ENCODE peak calls at places on chromosomes 2 and 18, in eight cellular contexts. U is neural progenitor cell; J is sigmoid colon; K is RWPE2; V is activated CD8-positive, alpha-beta T cell treated with anti-CD3 and anti-CD28 coated beads for 36 hours; S is fibroblast of pulmonary artery; W is progenitor cell of endocrine pancreas; C is colonic mucosa. A is an unnamed sample.

GRCh38 chr2:39782591-39782990 is 3.5 kb upstream of the THUMPD2 start:
- DNase-seq in U (no peak), J (no peak), K (no peak), V (no peak), S (no peak), W (no peak), C (no peak), A (no peak)

GRCh38 chr2:113826346-113827285 is 63.3 kb upstream of the ACTR3 start:
- DNase-seq in U (peak), J (no peak), K (no peak), V (no peak), S (no peak), W (no peak), C (no peak), A (no peak)

GRCh38 chr2:149422991-149423338 is 92.6 kb downstream of the LYPD6 start:
- DNase-seq in U (no peak), J (no peak), K (no peak), V (no peak), S (no peak), W (no peak), C (no peak), A (no peak)

GRCh38 chr2:24231461-24231881 is 56.6 kb downstream of the FAM228A start:
- DNase-seq in U (no peak), J (no peak), K (no peak), V (no peak), S (peak), W (no peak), C (no peak), A (no peak)

GRCh38 chr2:46315103-46315890 is 18.1 kb downstream of the EPAS1 start:
- DNase-seq in U (no peak), J (peak), K (peak), V (peak), S (peak), W (no peak), C (peak), A (no peak)

GRCh38 chr2:224904390-224904789 is 137.9 kb downstream of the DOCK10 start:
- DNase-seq in U (no peak), J (no peak), K (no peak), V (no peak), S (peak), W (no peak), C (no peak), A (no peak)

GRCh38 chr2:31253344-31254155 is 19.6 kb downstream of the EHD3 start:
- DNase-seq in U (no peak), J (no peak), K (no peak), V (no peak), S (no peak), W (no peak), C (no peak), A (no peak)

GRCh38 chr2:64015898-64016297 is 3.3 kb downstream of the VPS54 start:
- DNase-seq in U (no peak), J (no peak), K (no peak), V (no peak), S (no peak), W (no peak), C (no peak), A (no peak)

GRCh38 chr2:144938308-144938709 is 418.4 kb upstream of the ZEB2 start:
- DNase-seq in U (no peak), J (no peak), K (no peak), V (no peak), S (peak), W (no peak), C (no peak), A (no peak)

GRCh38 chr2:149001496-149001895 is 37.0 kb upstream of the LYPD6B start:
- DNase-seq in U (no peak), J (no peak), K (no peak), V (no peak), S (no peak), W (no peak), C (no peak), A (no peak)

GRCh38 chr2:14533106-14533757 is 99.3 kb upstream of the LRATD1 start:
- DNase-seq in U (no peak), J (no peak), K (no peak), V (no peak), S (no peak), W (no peak), C (no peak), A (no peak)

GRCh38 chr2:14540003-14540402 is 92.5 kb upstream of the LRATD1 start:
- DNase-seq in U (no peak), J (no peak), K (no peak), V (no peak), S (no peak), W (no peak), C (no peak), A (no peak)

GRCh38 chr2:14536976-14537375 is 95.5 kb upstream of the LRATD1 start:
- DNase-seq in U (no peak), J (no peak), K (no peak), V (no peak), S (no peak), W (no peak), C (no peak), A (no peak)

GRCh38 chr2:14530506-14530905 is 102.0 kb upstream of the LRATD1 start:
- DNase-seq in U (no peak), J (no peak), K (no peak), V (no peak), S (no peak), W (no peak), C (no peak), A (no peak)

GRCh38 chr2:14535156-14535555 is 97.4 kb upstream of the LRATD1 start:
- DNase-seq in U (no peak), J (no peak), K (peak), V (no peak), S (no peak), W (no peak), C (no peak), A (no peak)
- TF ChIP-seq CTCF in U (no peak), J (no peak), K (no peak), V (no peak), S (no peak), W (no peak), C (no peak), A (no peak)

DNA sequence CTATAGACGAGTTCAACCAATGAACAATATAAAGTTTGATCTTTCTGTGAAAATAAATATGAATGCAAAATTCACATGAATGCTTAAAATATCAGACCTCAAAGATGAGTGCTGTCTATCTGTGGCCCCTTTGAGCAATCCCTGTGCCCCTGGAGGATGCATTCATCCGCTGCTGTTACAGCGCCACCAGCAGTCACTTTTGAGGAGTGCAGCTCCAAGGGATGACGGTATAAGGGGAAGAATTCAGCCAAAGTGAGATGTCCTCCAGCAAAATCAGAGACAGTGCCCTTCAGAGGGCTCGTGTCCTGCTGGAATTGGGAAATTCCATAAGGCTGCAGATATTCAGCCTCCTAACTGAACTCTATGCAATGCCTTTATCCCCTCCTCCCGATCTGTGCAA is 12.0 kb upstream of the CHRNA1 start:
- DNase-seq in U (no peak), J (no peak), K (no peak), V (peak), S (no peak), W (no peak), C (no peak), A (no peak)
- TF ChIP-seq CTCF in U (peak), J (no peak), K (no peak), V (peak), S (peak), W (peak), C (no peak), A (peak)

DNA sequence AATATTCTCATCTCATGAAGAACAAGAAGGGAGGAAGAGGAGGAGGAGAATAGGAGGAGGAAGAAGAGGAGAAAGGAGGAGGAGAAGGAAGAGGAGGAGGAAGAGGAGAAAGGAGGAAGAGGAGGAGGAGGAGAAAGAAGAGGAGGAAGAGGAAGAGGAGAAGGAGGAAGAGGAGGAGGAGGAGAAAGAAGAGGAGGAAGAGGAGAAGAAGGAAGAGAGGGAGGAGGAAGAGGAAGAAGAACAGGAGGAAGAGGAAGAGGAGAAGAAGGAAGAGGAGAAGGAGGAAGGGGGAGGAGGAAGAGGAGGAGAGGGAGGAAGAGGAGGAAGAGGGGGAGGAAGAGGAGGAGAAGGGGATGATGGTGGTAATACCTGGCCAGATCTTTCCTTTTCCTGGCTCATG is 70.0 kb upstream of the PTPRM start:
- DNase-seq in U (no peak), J (no peak), K (no peak), V (no peak), S (no peak), W (no peak), C (no peak), A (no peak)
- TF ChIP-seq CTCF in U (no peak), J (no peak), K (no peak), V (no peak), S (no peak), W (no peak), C (no peak), A (no peak)

GRCh38 chr2:33785201-33786106 is 186.4 kb upstream of the FAM98A start:
- DNase-seq in U (no peak), J (no peak), K (no peak), V (no peak), S (no peak), W (no peak), C (no peak), A (no peak)

GRCh38 chr2:33786881-33787280 is 187.8 kb upstream of the FAM98A start:
- DNase-seq in U (no peak), J (no peak), K (no peak), V (no peak), S (no peak), W (no peak), C (no peak), A (no peak)

GRCh38 chr2:33784488-33784887 is 185.4 kb upstream of the FAM98A start:
- DNase-seq in U (no peak), J (no peak), K (no peak), V (no peak), S (no peak), W (no peak), C (no peak), A (no peak)

GRCh38 chr2:33777791-33778190 is 178.7 kb upstream of the FAM98A start:
- DNase-seq in U (no peak), J (no peak), K (no peak), V (no peak), S (no peak), W (no peak), C (no peak), A (no peak)

GRCh38 chr2:33782395-33783239 is 183.5 kb upstream of the FAM98A start:
- DNase-seq in U (peak), J (no peak), K (no peak), V (no peak), S (no peak), W (no peak), C (no peak), A (no peak)
- TF ChIP-seq CTCF in U (peak), J (no peak), K (no peak), V (no peak), S (no peak), W (no peak), C (no peak), A (no peak)